ENCODE peak calls at places on chromosomes 4 and X, in ten cellular contexts. X is endothelial cell of umbilical vein, E is IMR-90, M is adrenal gland, Z is GM12892, D is stomach, I is gastrocnemius medialis, K is body of pancreas, F is suprapubic skin, H is ovary. U is an unnamed sample.

GRCh38 chr4:3423406-3423805 is 18.4 kb upstream of the HGFAC start:
- DNase-seq in X (no peak), E (no peak), M (no peak), Z (no peak), D (no peak), I (no peak), K (no peak), F (no peak), H (no peak), U (no peak)

GRCh38 chr4:6182390-6183280 is 17.7 kb downstream of the JAKMIP1 start:
- DNase-seq in X (no peak), E (no peak), M (no peak), Z (no peak), D (no peak), I (no peak), K (no peak), F (no peak), H (no peak), U (no peak)

GRCh38 chr4:158461336-158461735 is 60.3 kb upstream of the RXFP1 start:
- DNase-seq in X (no peak), E (peak), M (no peak), Z (no peak), D (no peak), I (no peak), K (no peak), F (no peak), H (no peak), U (no peak)

GRCh38 chrX:106726485-106727437 is at the start of gene RNF128:
- DNase-seq in X (no peak), E (peak), M (peak), Z (no peak), D (peak), I (peak), K (peak), F (no peak), H (peak), U (no peak)

GRCh38 chr4:148684638-148685037 is 242.4 kb upstream of the NR3C2 start:
- DNase-seq in X (no peak), E (no peak), M (no peak), Z (no peak), D (no peak), I (no peak), K (no peak), F (no peak), H (no peak), U (no peak)

GRCh38 chr4:143178923-143179322 is 5.8 kb upstream of the USP38 start:
- DNase-seq in X (no peak), E (no peak), M (no peak), Z (no peak), D (no peak), I (no peak), K (no peak), F (no peak), H (no peak), U (no peak)

GRCh38 chr4:55768291-55768690 is 51.3 kb upstream of the EXOC1L start:
- DNase-seq in X (peak), E (peak), M (no peak), Z (no peak), D (no peak), I (no peak), K (no peak), F (no peak), H (no peak), U (no peak)

GRCh38 chr4:139458543-139458942 is 4.6 kb downstream of the RAB33B start:
- DNase-seq in X (no peak), E (no peak), M (no peak), Z (no peak), D (no peak), I (no peak), K (no peak), F (no peak), H (no peak), U (no peak)

GRCh38 chr4:40848981-40849380 is 99.2 kb downstream of the NSUN7 start:
- DNase-seq in X (peak), E (peak), M (no peak), Z (no peak), D (no peak), I (no peak), K (no peak), F (no peak), H (no peak), U (no peak)

GRCh38 chr4:151489462-151490203 is 80.7 kb downstream of the FHIP1A start:
- DNase-seq in X (no peak), E (no peak), M (no peak), Z (no peak), D (no peak), I (no peak), K (no peak), F (no peak), H (no peak), U (no peak)

GRCh38 chrX:18596096-18596495 is 75.8 kb downstream of the RS1 start:
- DNase-seq in X (no peak), E (no peak), M (no peak), Z (no peak), D (peak), I (no peak), K (peak), F (no peak), H (no peak), U (no peak)

GRCh38 chr4:80540785-80541469 is 205.4 kb downstream of the CFAP299 start:
- DNase-seq in X (no peak), E (peak), M (no peak), Z (peak), D (no peak), I (no peak), K (no peak), F (no peak), H (no peak), U (no peak)

GRCh38 chrX:1591102-1591862 is at the start of gene AKAP17A:
- DNase-seq in X (peak), E (peak), M (peak), Z (peak), D (peak), I (peak), K (peak), F (peak), H (peak), U (peak)

GRCh38 chrX:70088281-70088680 is 26.0 kb downstream of the OTUD6A start:
- DNase-seq in X (no peak), E (peak), M (no peak), Z (no peak), D (no peak), I (no peak), K (no peak), F (no peak), H (no peak), U (no peak)

GRCh38 chr4:87865960-87866598 is 33.3 kb downstream of the MEPE start:
- DNase-seq in X (no peak), E (peak), M (no peak), Z (no peak), D (no peak), I (no peak), K (no peak), F (no peak), H (no peak), U (no peak)

GRCh38 chr4:10080874-10081606 is 35.6 kb downstream of the WDR1 start:
- DNase-seq in X (no peak), E (no peak), M (no peak), Z (peak), D (no peak), I (peak), K (no peak), F (peak), H (no peak), U (no peak)

GRCh38 chr4:133385161-133385954 is 236.3 kb downstream of the PCDH10 start:
- DNase-seq in X (no peak), E (no peak), M (no peak), Z (no peak), D (no peak), I (no peak), K (no peak), F (no peak), H (no peak), U (no peak)

GRCh38 chr4:188428935-188429334 is 289.7 kb downstream of the TRIML1 start:
- DNase-seq in X (no peak), E (peak), M (no peak), Z (no peak), D (no peak), I (no peak), K (peak), F (no peak), H (no peak), U (no peak)

GRCh38 chr4:153024466-153024865 is 88.3 kb downstream of the FHDC1 start:
- DNase-seq in X (no peak), E (no peak), M (no peak), Z (no peak), D (no peak), I (no peak), K (no peak), F (no peak), H (no peak), U (peak)

GRCh38 chr4:143402776-143403550 is 66.3 kb downstream of the GAB1 start:
- DNase-seq in X (peak), E (no peak), M (no peak), Z (no peak), D (no peak), I (peak), K (no peak), F (no peak), H (no peak), U (peak)

GRCh38 chrX:12950851-12951589 is 23.9 kb upstream of the TMSB4X start:
- DNase-seq in X (no peak), E (no peak), M (no peak), Z (no peak), D (peak), I (no peak), K (no peak), F (no peak), H (no peak), U (peak)

GRCh38 chrX:140480765-140481164 is 24.1 kb downstream of the SOX3 start:
- DNase-seq in X (no peak), E (no peak), M (no peak), Z (no peak), D (no peak), I (no peak), K (no peak), F (no peak), H (no peak), U (no peak)

GRCh38 chrX:16023790-16024734 is 99.3 kb upstream of the GRPR start:
- DNase-seq in X (no peak), E (peak), M (no peak), Z (no peak), D (no peak), I (no peak), K (no peak), F (no peak), H (no peak), U (no peak)

GRCh38 chr4:44916406-44916805 is 190.1 kb upstream of the GNPDA2 start:
- DNase-seq in X (no peak), E (no peak), M (no peak), Z (no peak), D (no peak), I (no peak), K (no peak), F (no peak), H (no peak), U (no peak)

DNA sequence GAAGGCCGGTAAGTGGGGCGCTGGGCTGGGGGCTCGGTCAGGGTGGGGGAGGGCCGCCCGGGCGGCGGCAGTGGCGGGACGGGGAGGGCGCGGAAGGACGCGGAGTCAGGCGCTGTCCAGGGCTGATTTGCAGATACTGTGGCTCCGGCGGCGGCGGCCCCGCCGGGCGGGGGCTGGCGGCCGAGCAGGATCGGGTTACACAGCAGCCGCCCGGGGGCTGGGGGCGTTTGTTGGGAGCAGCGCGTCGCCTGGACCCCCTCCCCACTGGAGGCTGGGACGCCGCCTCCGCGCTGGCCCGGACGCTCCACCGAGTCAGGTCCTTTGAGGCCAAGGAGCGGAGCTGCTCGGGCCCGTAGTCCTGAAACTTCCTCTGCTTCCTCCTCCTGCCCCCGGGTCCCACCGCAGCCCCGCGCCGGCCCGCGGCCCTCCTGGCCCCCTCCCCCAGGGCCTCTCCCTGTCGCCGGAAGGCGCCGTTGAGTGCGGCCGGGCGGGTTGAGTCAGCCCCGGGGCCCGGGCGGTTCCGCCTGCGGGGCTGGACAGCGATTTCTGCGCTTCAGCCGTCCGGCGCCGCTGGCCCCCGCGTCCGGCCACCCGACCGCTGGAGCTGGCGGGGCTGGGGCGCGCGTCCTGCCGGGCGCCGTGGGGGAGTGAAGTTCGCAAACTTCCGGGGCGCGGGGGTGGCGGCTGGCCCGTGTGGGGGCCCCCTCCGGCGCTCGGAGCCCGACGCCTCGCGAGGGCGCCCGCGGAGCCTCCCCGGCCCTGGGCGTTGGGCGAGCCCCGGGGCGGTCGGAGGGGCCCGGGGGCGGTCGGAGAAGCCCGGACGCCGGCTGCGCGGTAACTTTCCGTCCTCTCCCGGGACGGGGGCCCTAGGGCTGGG is 744 bp downstream of the REST start:
- DNase-seq in X (peak), E (peak), M (peak), Z (peak), D (peak), I (peak), K (peak), F (peak), H (peak), U (peak)
- TF ChIP-seq POLR2A in X (peak), E (peak), M (peak), Z (no peak), D (no peak), I (no peak), K (peak), F (no peak), H (no peak), U (no peak)

GRCh38 chr4:184351560-184352451 is 122.5 kb downstream of the IRF2 start:
- DNase-seq in X (no peak), E (no peak), M (no peak), Z (no peak), D (no peak), I (no peak), K (no peak), F (no peak), H (no peak), U (no peak)
- TF ChIP-seq POLR2A in X (no peak), E (no peak), M (no peak), Z (peak), D (no peak), I (no peak), K (no peak), F (no peak), H (no peak), U (no peak)

GRCh38 chr4:98929341-98930267 is 671 bp upstream of the EIF4E start:
- DNase-seq in X (peak), E (peak), M (peak), Z (peak), D (peak), I (peak), K (peak), F (no peak), H (peak), U (peak)
- TF ChIP-seq POLR2A in X (peak), E (peak), M (peak), Z (peak), D (no peak), I (peak), K (peak), F (peak), H (peak), U (peak)

DNA sequence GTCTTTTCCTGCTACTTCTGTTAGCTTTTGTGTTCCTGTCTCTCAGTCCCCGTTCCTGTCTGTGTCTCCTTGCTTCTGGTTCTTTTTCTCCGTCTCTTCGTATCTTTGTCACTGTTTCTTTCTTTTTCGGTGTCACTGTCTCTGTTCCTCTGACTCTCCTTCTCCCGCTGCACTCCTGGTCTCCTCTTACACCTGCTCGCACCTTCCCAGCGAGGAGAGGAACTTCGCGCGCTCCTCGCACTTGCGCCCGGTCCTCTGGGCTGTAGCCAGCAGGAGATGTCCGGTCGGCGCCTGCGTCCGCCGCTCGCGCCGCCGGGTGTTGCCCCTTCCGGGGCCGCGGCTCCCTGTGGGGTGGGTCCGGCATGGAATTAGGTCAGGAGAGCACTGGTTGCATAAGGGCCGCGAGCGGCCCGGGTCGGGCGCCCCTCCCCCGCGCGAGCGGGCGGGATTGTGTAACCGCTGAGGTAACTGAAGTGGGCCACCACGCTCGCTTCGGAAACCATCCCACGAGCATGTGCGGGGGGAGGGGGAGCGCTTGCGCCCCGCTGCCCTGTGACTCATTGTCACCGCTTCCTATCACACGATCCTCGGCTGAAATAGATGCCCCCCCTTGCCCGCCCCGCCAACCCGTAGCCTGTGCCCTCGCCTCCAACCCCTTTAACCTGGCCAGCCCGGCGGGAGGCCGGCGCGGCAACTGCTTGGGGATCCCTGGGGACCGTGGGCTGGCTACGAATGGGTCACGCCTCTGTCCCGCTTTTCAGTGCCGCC is 1.6 kb downstream of the LONRF3 start:
- DNase-seq in X (peak), E (peak), M (peak), Z (peak), D (peak), I (peak), K (peak), F (peak), H (peak), U (peak)
- TF ChIP-seq POLR2A in X (no peak), E (no peak), M (peak), Z (no peak), D (no peak), I (peak), K (peak), F (no peak), H (peak), U (no peak)

U was measured in erythroblast.